ENCODE peak calls at places on chromosome 18, in nine cellular contexts. B is D721Med; S is coronary artery; J is endothelial cell of umbilical vein; T is SK-MEL-5; N is stimulated activated CD8-positive, alpha-beta memory T cell treated with anti-CD3 and anti-CD28 coated beads, Interleukin-4, amount 100 ng/mL, for 48 hours; R is MCF 10A; C is tibial artery; G is right cardiac atrium. I is an unnamed sample.

GRCh38 chr18:45690975-45691815 is 32.8 kb upstream of the SLC14A1 start:
- DNase-seq in B (peak; percentile 56), S (peak; percentile 81), J (peak; percentile 71), T (peak; percentile 82), N (peak; percentile 88), R (peak; percentile 86), C (peak; percentile 76), G (peak; percentile 87), I (peak; percentile 73)

GRCh38 chr18:32328379-32328778 is 138.5 kb downstream of the MEP1B start:
- DNase-seq in B (no peak), S (no peak), J (no peak), T (no peak), N (no peak), R (no peak), C (no peak), G (no peak), I (no peak)

GRCh38 chr18:76558881-76559667 is 64.0 kb upstream of the ZNF516 start:
- DNase-seq in B (no peak), S (no peak), J (no peak), T (no peak), N (no peak), R (peak; percentile 56), C (no peak), G (no peak), I (no peak)

GRCh38 chr18:72160504-72161445 is 383.4 kb downstream of the CBLN2 start:
- DNase-seq in B (no peak), S (no peak), J (no peak), T (no peak), N (no peak), R (peak; percentile 17), C (no peak), G (no peak), I (no peak)

GRCh38 chr18:59096098-59096779 is 43.4 kb upstream of the SEC11C start:
- DNase-seq in B (no peak), S (no peak), J (no peak), T (no peak), N (no peak), R (no peak), C (no peak), G (no peak), I (no peak)

GRCh38 chr18:62839874-62840713 is 124.8 kb downstream of the PHLPP1 start:
- DNase-seq in B (no peak), S (no peak), J (no peak), T (no peak), N (no peak), R (peak; percentile 8), C (no peak), G (no peak), I (no peak)

GRCh38 chr18:7812431-7813063 is 245.4 kb downstream of the PTPRM start:
- DNase-seq in B (no peak), S (no peak), J (no peak), T (no peak), N (no peak), R (peak; percentile 55), C (no peak), G (no peak), I (no peak)

GRCh38 chr18:36075862-36076587 is 8.7 kb upstream of the RPRD1A start:
- DNase-seq in B (no peak), S (no peak), J (no peak), T (peak; percentile 24), N (no peak), R (peak; percentile 90), C (no peak), G (no peak), I (no peak)

GRCh38 chr18:68916734-68917133 is 118.9 kb downstream of the CCDC102B start:
- DNase-seq in B (no peak), S (no peak), J (no peak), T (no peak), N (no peak), R (peak; percentile 85), C (no peak), G (no peak), I (no peak)

GRCh38 chr18:22467760-22468553 is 50.2 kb upstream of the CTAGE1 start:
- DNase-seq in B (no peak), S (no peak), J (peak; percentile 92), T (peak; percentile 46), N (no peak), R (peak; percentile 97), C (peak; percentile 75), G (no peak), I (no peak)

I was measured in heart right ventricle.